ENCODE peak calls at places on chromosomes 13 and 19, in six cellular contexts. J, O, G, X, L and K are unnamed samples.

GRCh38 chr13:26967119-26968038 is 204.2 kb downstream of the USP12 start:
- DNase-seq in J (no peak), L (no peak), X (no peak), O (no peak), G (no peak), K (no peak)

GRCh38 chr13:51861728-51862300 is at the start of gene CCDC70:
- DNase-seq in O (peak; percentile 73), X (no peak), L (no peak), J (no peak), G (no peak), K (no peak)

GRCh38 chr13:103403148-103403740 is 337.0 kb upstream of the SLC10A2 start:
- DNase-seq in J (no peak), X (no peak), G (no peak), L (no peak), O (no peak), K (no peak)

GRCh38 chr13:51635137-51635878 is 51.0 kb downstream of the WDFY2 start:
- DNase-seq in J (no peak), G (no peak), L (no peak), O (no peak), X (no peak), K (no peak)

GRCh38 chr13:77896977-77897376 is 21.7 kb downstream of the EDNRB start:
- DNase-seq in J (no peak), L (no peak), G (no peak), O (no peak), X (no peak), K (no peak)

GRCh38 chr19:6765738-6766356 is 1.4 kb downstream of the SH2D3A start:
- DNase-seq in X (peak; percentile 97), J (no peak), G (no peak), O (no peak), L (peak; percentile 95), K (no peak)

GRCh38 chr19:5298502-5298901 is 42.1 kb downstream of the PTPRS start:
- DNase-seq in O (no peak), X (peak; percentile 96), J (no peak), L (no peak), G (no peak), K (no peak)

GRCh38 chr19:17938092-17938845 is 5.5 kb downstream of the CCDC124 start:
- DNase-seq in G (peak; percentile 75), J (peak; percentile 87), O (peak; percentile 91), X (peak; percentile 83), L (peak; percentile 81), K (peak; percentile 74)

GRCh38 chr19:46221981-46222610 is 7.4 kb upstream of the IGFL1 start:
- DNase-seq in X (peak; percentile 65), L (no peak), J (peak; percentile 71), G (no peak), O (peak; percentile 31), K (no peak)

GRCh38 chr13:111555906-111556305 is 235.5 kb downstream of the TEX29 start:
- DNase-seq in G (no peak), L (no peak), X (no peak), O (no peak), J (peak; percentile 9), K (no peak)

GRCh38 chr13:111558700-111559088 is 238.3 kb downstream of the TEX29 start:
- DNase-seq in O (no peak), G (no peak), L (no peak), X (no peak), J (no peak), K (no peak)

GRCh38 chr13:111559612-111560423 is 239.4 kb downstream of the TEX29 start:
- DNase-seq in G (no peak), X (no peak), J (peak; percentile 31), O (no peak), L (no peak), K (no peak)

GRCh38 chr13:111556496-111556895 is 236.1 kb downstream of the TEX29 start:
- DNase-seq in X (no peak), L (no peak), G (no peak), J (no peak), O (no peak), K (no peak)

DNA sequence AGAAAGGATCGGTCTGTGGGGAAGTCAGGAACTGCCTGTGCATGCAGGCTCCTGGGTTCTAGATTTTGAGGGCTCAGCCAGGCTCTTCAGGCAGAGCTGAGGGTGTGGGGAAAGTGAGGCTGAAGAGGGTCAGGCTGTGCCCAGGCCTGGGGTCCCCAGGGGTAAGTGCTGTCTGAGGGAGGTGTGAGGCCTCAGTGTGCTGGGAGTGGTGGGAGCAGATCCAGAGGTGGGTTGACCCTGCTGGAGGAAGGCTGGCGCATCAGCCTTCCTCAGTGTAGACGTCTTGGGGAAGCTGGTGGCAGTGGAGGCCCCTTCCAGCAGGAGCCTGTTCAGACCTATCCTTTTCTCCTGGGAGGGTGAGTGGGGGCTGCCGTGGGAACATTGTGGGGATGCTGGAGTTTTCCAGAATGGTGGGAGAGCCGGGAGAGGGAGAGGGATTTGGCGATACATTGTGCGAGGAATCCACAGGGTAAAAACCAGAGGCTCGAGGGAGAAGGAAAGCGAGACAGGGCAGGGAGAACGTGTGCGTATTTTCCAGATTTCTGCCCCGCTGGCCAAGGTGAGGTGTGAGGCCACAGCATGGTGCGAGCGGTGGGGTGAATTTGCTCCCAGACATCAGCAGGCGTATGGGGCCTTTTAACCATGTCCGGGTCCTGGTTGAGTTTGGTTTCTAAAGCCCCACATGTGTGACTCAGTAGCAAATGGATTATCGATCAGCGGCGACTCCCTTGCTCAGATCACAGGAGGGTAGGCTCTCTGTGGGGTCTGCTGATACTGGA is 237.7 kb downstream of the TEX29 start:
- DNase-seq in L (no peak), X (no peak), O (no peak), G (no peak), J (no peak), K (no peak)
- H3K27me3 ChIP-seq in L (no peaks in the 10 kb centered on the region), X (no peaks in the 10 kb centered on the region), O (no peaks in the 10 kb centered on the region), G (no peaks in the 10 kb centered on the region), J (no peaks in the 10 kb centered on the region), K (peaks cover 15% of the 10 kb centered on the region)

DNA sequence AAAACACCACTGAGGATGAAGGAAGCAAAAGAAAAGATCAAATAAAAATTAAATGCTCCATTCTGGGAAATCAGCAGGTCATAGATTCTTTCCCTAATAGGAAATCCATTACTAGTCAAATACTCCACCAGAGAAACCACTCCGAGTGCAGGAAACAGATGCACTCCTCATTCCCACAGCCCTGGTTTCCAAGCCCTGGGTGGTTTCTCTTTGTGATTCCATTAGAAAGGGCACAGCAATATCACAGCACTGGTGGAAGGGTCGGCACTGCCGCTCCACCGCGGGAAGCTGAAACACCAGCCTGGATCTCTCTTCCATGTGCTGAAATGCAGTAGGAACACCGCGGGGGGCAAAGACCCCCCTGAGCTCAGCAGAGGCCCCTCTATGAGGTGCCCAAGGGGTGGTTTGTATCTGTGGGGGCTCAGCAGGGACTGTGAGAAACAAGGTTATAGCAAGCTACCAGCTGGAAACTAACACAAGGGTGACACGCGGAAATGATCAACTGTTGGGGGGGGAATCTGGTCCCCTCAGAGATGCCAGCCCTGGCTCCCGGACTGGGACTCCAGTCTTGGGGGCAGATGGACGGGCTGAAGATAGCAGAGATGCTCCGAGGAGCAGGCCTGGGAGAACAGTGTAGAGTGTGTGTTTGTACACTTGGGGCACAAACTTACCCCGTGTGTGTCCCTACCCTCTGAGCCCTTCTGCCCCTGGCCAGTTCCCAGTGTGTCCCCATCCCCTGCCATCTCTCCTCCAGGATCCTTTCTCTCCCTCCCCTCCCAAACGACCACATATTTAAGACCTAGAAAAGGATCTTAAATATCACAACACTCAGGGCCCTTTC is 1.8 kb downstream of the ZFR2 start:
- DNase-seq in L (no peak), O (no peak), X (no peak), J (no peak), G (no peak), K (no peak)
- H3K27me3 ChIP-seq in L (peaks cover 57% of the 10 kb centered on the region), O (peaks cover 38% of the 10 kb centered on the region), X (peaks cover 39% of the 10 kb centered on the region), J (peaks cover 18% of the 10 kb centered on the region), G (peaks cover 17% of the 10 kb centered on the region), K (peaks cover 17% of the 10 kb centered on the region)

GRCh38 chr19:29596080-29596479 is 10.0 kb upstream of the POP4 start:
- DNase-seq in O (no peak), J (peak; percentile 7), X (no peak), G (no peak), L (no peak), K (no peak)

GRCh38 chr19:29593869-29594268 is 12.2 kb upstream of the POP4 start:
- DNase-seq in J (peak; percentile 8), L (no peak), O (no peak), X (no peak), G (no peak), K (no peak)

GRCh38 chr19:29598496-29598895 is 7.6 kb upstream of the POP4 start:
- DNase-seq in L (no peak), O (no peak), X (no peak), J (peak; percentile 40), G (no peak), K (peak; percentile 20)

GRCh38 chr19:29596885-29597525 is 9.1 kb upstream of the POP4 start:
- DNase-seq in G (no peak), L (no peak), O (peak; percentile 9), J (peak; percentile 42), X (no peak), K (no peak)

GRCh38 chr19:29598036-29598435 is 8.0 kb upstream of the POP4 start:
- DNase-seq in X (no peak), L (no peak), J (peak; percentile 30), G (no peak), O (no peak), K (no peak)
- H3K27me3 ChIP-seq in X (peaks cover 35% of the 10 kb centered on the region), L (peaks cover 41% of the 10 kb centered on the region), J (no peaks in the 10 kb centered on the region), G (peaks cover 5% of the 10 kb centered on the region), O (no peaks in the 10 kb centered on the region), K (peaks cover 3% of the 10 kb centered on the region)

GRCh38 chr13:112238436-112238995 is 137.6 kb upstream of the SPACA7 start:
- DNase-seq in O (no peak), J (no peak), L (no peak), G (no peak), X (no peak), K (no peak)
- H3K27me3 ChIP-seq in O (no peaks in the 10 kb centered on the region), J (no peaks in the 10 kb centered on the region), L (no peaks in the 10 kb centered on the region), G (no peaks in the 10 kb centered on the region), X (no peaks in the 10 kb centered on the region), K (peaks cover 4% of the 10 kb centered on the region)